ENCODE peak calls at places on chromosomes 5 and 9, in four cellular contexts. B is H1, R is HepG2, X is K562. J is an unnamed sample.

GRCh38 chr9:90921104-90921503 is 119.5 kb downstream of the SYK start:
- DNase-seq in B (no peak), X (no peak), R (no peak), J (no peak)

GRCh38 chr9:72271617-72272478 is 93.2 kb downstream of the ZFAND5 start:
- DNase-seq in R (peak; percentile 46), X (peak; percentile 68), B (no peak), J (peak; percentile 47)

GRCh38 chr9:71249729-71250317 is 128.4 kb upstream of the TRPM3 start:
- DNase-seq in B (no peak), R (peak; percentile 61), X (peak; percentile 23), J (peak; percentile 43)

GRCh38 chr5:71014186-71014585 is 11.0 kb downstream of the NAIP start:
- DNase-seq in B (no peak), X (no peak), R (no peak), J (no peak)

GRCh38 chr5:148904440-148904839 is 78.0 kb downstream of the ADRB2 start:
- DNase-seq in B (no peak), X (no peak), R (no peak), J (no peak)

GRCh38 chr9:124257070-124257864 is 482 bp upstream of the NEK6 start:
- DNase-seq in R (no peak), B (no peak), X (no peak), J (no peak)

GRCh38 chr5:41728281-41728680 is 141.9 kb downstream of the OXCT1 start:
- DNase-seq in R (no peak), B (no peak), X (no peak), J (no peak)

GRCh38 chr5:7995688-7996294 is 126.8 kb downstream of the MTRR start:
- DNase-seq in R (no peak), B (no peak), X (no peak), J (no peak)

GRCh38 chr9:116692619-116693018 is 5.5 kb downstream of the TRIM32 start:
- DNase-seq in B (no peak), R (no peak), X (no peak), J (no peak)

GRCh38 chr9:95316794-95317118 is 753 bp downstream of the FANCC start:
- DNase-seq in X (peak; percentile 80), R (peak; percentile 78), B (peak; percentile 51), J (peak; percentile 45)

GRCh38 chr5:81694726-81695125 is 56.2 kb downstream of the SSBP2 start:
- DNase-seq in X (no peak), B (no peak), R (no peak), J (no peak)

GRCh38 chr5:153711755-153712154 is 221.3 kb downstream of the GRIA1 start:
- DNase-seq in X (no peak), B (no peak), R (no peak), J (no peak)

GRCh38 chr9:89543057-89543456 is 45.1 kb upstream of the SEMA4D start:
- DNase-seq in B (no peak), X (no peak), R (no peak), J (no peak)

GRCh38 chr5:31270396-31270795 is 76.9 kb downstream of the CDH6 start:
- DNase-seq in B (no peak), X (peak; percentile 63), R (peak; percentile 3), J (no peak)

GRCh38 chr9:2872307-2872940 is 28.5 kb upstream of the PUM3 start:
- DNase-seq in R (peak; percentile 49), X (no peak), B (no peak), J (peak; percentile 23)

GRCh38 chr5:12691330-12691729 is 787.1 kb upstream of the CTNND2 start:
- DNase-seq in X (no peak), R (no peak), B (no peak), J (no peak)

GRCh38 chr5:157548513-157549282 is 26.9 kb downstream of the ADAM19 start:
- DNase-seq in B (no peak), X (no peak), R (no peak), J (no peak)

GRCh38 chr5:176383248-176383905 is 5.0 kb downstream of the NOP16 start:
- DNase-seq in X (no peak), B (no peak), R (no peak), J (no peak)

GRCh38 chr5:34998058-34998789 is 49.5 kb downstream of the AGXT2 start:
- DNase-seq in R (no peak), X (no peak), B (no peak), J (no peak)

GRCh38 chr9:107446491-107446890 is 43.1 kb downstream of the KLF4 start:
- DNase-seq in R (no peak), X (no peak), B (no peak), J (no peak)

DNA sequence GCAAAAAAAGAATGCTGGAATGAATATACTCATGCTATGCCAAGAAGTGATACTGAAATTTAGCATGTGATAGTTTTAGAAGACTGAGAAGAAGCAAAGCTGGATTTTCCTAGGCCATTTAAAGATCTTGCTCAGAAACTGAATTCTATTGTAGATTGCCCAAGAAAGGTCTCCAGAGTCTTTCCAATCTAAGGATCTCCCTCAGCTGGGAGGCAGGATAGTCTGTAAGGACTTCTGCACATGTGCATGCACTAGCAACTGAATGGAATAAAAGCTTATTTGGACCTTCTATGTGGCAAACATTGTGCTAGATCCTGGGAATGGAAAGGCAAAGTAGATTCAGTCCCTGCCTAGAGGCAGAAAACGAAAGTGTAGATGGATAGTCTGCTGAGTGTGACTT is 334.4 kb downstream of the DTWD2 start:
- DNase-seq in R (no peak), B (no peak), X (no peak), J (no peak)
- TF ChIP-seq FOSL1 in R (no peak), B (no peak), X (no peak), J (no peak)

GRCh38 chr9:99259231-99259918 is 37.3 kb downstream of the SEC61B start:
- DNase-seq in B (no peak), X (peak; percentile 19), R (no peak), J (no peak)
- TF ChIP-seq FOSL1 in B (no peak), X (no peak), R (no peak), J (no peak)

DNA sequence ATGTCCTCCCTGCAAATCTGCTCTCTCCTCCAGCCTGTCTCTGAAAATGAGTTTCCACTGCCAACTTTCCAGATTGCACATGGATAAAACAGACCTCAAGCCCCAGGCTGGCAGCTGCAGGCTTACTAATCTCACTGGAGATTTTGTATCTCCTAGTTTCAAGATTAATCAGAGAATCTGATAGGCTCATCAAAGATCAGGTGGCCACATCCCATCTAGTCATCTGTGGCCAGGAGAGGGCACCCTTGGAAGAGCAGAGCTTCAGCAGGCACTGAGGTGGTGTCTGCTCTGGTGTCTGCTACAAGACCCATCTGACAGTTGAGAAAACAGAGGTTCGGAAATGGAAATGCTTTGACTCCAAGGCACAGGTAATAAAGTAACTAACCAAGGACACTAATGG is 179.0 kb downstream of the MSX2 start:
- DNase-seq in R (no peak), X (no peak), B (no peak), J (peak; percentile 19)
- TF ChIP-seq FOSL1 in R (no peak), X (no peak), B (no peak), J (no peak)

GRCh38 chr5:115192098-115192497 is 22.4 kb upstream of the TRIM36 start:
- DNase-seq in R (no peak), X (no peak), B (no peak), J (no peak)

GRCh38 chr5:115196161-115196560 is 26.5 kb upstream of the TRIM36 start:
- DNase-seq in B (no peak), R (no peak), X (no peak), J (no peak)

GRCh38 chr5:115191439-115192031 is 21.8 kb upstream of the TRIM36 start:
- DNase-seq in X (no peak), R (no peak), B (no peak), J (no peak)

GRCh38 chr5:115193295-115193694 is 23.6 kb upstream of the TRIM36 start:
- DNase-seq in R (no peak), B (no peak), X (no peak), J (no peak)

GRCh38 chr5:115194671-115195070 is 25.0 kb upstream of the TRIM36 start:
- DNase-seq in R (peak; percentile 60), X (no peak), B (no peak), J (no peak)
- TF ChIP-seq FOSL1 in R (no peak), X (no peak), B (no peak), J (no peak)

DNA sequence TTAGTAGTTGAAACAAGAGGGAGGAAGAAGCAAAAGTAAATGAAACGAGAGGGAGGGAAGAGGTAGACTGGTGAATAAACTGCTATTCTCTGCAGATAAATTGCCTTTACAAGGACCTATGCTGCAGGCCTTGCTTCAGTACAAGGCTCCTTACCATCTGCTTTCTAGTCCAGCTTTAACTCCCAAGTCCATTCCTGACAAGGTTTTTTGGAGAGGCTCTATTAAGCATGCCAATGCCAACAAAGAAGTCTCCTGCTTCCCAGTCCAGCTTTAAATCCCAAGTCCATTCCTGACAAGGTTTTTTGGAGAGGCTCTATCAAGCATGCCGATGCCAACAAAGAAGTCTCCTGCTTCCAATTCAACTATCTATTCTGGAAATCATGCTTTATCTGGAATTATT is 244.9 kb downstream of the GABRB2 start:
- DNase-seq in B (no peak), R (no peak), X (no peak), J (no peak)
- TF ChIP-seq FOSL1 in B (no peak), R (no peak), X (no peak), J (no peak)

GRCh38 chr9:122029898-122030297 is 63.2 kb downstream of the TTLL11 start:
- DNase-seq in X (no peak), R (peak; percentile 14), B (no peak), J (no peak)
- TF ChIP-seq FOSL1 in X (no peak), R (no peak), B (no peak), J (no peak)